ENCODE peak calls at places on chromosomes 1 and 21, in six cellular contexts. One of them, this sample, is unnamed.

GRCh38 chr1:157770442-157771043 is 6.4 kb downstream of the FCRL2 start:
- DNase-seq in transverse colon: no peak
- DNase-seq in IMR-90: peak; percentile 1
- DNase-seq in Panc1: no peak
- DNase-seq in AG04450: no peak
- DNase-seq in RWPE2: no peak
- DNase-seq in this sample: no peak

GRCh38 chr1:6523566-6523965 is 30.7 kb downstream of the NOL9 start:
- DNase-seq in RWPE2: no peak
- DNase-seq in transverse colon: no peak
- DNase-seq in AG04450: no peak
- DNase-seq in Panc1: no peak
- DNase-seq in IMR-90: peak; percentile 37
- DNase-seq in this sample: no peak

GRCh38 chr1:204418174-204419063 is 6.8 kb upstream of the PPP1R15B start:
- DNase-seq in Panc1: no peak
- DNase-seq in IMR-90: peak; percentile 66
- DNase-seq in RWPE2: no peak
- DNase-seq in AG04450: no peak
- DNase-seq in transverse colon: no peak
- DNase-seq in this sample: peak; percentile 40

GRCh38 chr1:221845650-221846371 is 103.9 kb upstream of the DUSP10 start:
- DNase-seq in IMR-90: peak; percentile 94
- DNase-seq in Panc1: no peak
- DNase-seq in AG04450: peak; percentile 36
- DNase-seq in RWPE2: peak; percentile 79
- DNase-seq in transverse colon: peak; percentile 19
- DNase-seq in this sample: peak; percentile 65

GRCh38 chr1:197683895-197684553 is 91.3 kb downstream of the DENND1B start:
- DNase-seq in transverse colon: no peak
- DNase-seq in RWPE2: no peak
- DNase-seq in Panc1: no peak
- DNase-seq in IMR-90: no peak
- DNase-seq in AG04450: no peak
- DNase-seq in this sample: no peak

GRCh38 chr1:8662380-8663072 is 154.9 kb downstream of the RERE start:
- DNase-seq in RWPE2: no peak
- DNase-seq in Panc1: no peak
- DNase-seq in AG04450: no peak
- DNase-seq in IMR-90: no peak
- DNase-seq in transverse colon: no peak
- DNase-seq in this sample: no peak

GRCh38 chr1:225469051-225469450 is 41.2 kb upstream of the LBR start:
- DNase-seq in RWPE2: no peak
- DNase-seq in AG04450: no peak
- DNase-seq in transverse colon: no peak
- DNase-seq in IMR-90: no peak
- DNase-seq in Panc1: no peak
- DNase-seq in this sample: no peak

GRCh38 chr1:178599745-178600144 is 86.8 kb downstream of the TEX35 start:
- DNase-seq in Panc1: no peak
- DNase-seq in transverse colon: no peak
- DNase-seq in IMR-90: no peak
- DNase-seq in RWPE2: no peak
- DNase-seq in AG04450: no peak
- DNase-seq in this sample: no peak

GRCh38 chr1:33321178-33321577 is 280 bp upstream of the A3GALT2 start:
- DNase-seq in AG04450: no peak
- DNase-seq in RWPE2: no peak
- DNase-seq in Panc1: no peak
- DNase-seq in IMR-90: no peak
- DNase-seq in transverse colon: no peak
- DNase-seq in this sample: no peak

GRCh38 chr1:240363315-240363714 is 248.6 kb downstream of the GREM2 start:
- DNase-seq in RWPE2: no peak
- DNase-seq in transverse colon: no peak
- DNase-seq in AG04450: no peak
- DNase-seq in IMR-90: no peak
- DNase-seq in Panc1: no peak
- DNase-seq in this sample: no peak

GRCh38 chr1:50023292-50024159 is at the start of gene AGBL4:
- DNase-seq in AG04450: no peak
- DNase-seq in RWPE2: no peak
- DNase-seq in transverse colon: peak; percentile 39
- DNase-seq in IMR-90: no peak
- DNase-seq in Panc1: no peak
- DNase-seq in this sample: no peak

GRCh38 chr1:8095584-8095983 is 69.5 kb upstream of the ERRFI1 start:
- DNase-seq in Panc1: no peak
- DNase-seq in AG04450: no peak
- DNase-seq in RWPE2: no peak
- DNase-seq in transverse colon: no peak
- DNase-seq in IMR-90: no peak
- DNase-seq in this sample: no peak

GRCh38 chr1:183281039-183281438 is 95.0 kb downstream of the LAMC2 start:
- DNase-seq in IMR-90: peak; percentile 49
- DNase-seq in transverse colon: peak; percentile 34
- DNase-seq in Panc1: no peak
- DNase-seq in RWPE2: no peak
- DNase-seq in AG04450: no peak
- DNase-seq in this sample: peak; percentile 92

GRCh38 chr1:240170245-240170644 is 78.6 kb downstream of the FMN2 start:
- DNase-seq in AG04450: no peak
- DNase-seq in transverse colon: no peak
- DNase-seq in Panc1: no peak
- DNase-seq in RWPE2: no peak
- DNase-seq in IMR-90: no peak
- DNase-seq in this sample: no peak

GRCh38 chr1:104987210-104987609 is 1237.5 kb downstream of the AMY1C start:
- DNase-seq in AG04450: no peak
- DNase-seq in IMR-90: no peak
- DNase-seq in transverse colon: no peak
- DNase-seq in RWPE2: no peak
- DNase-seq in Panc1: no peak
- DNase-seq in this sample: no peak

GRCh38 chr1:54384471-54384870 is 21.7 kb downstream of the SSBP3 start:
- DNase-seq in AG04450: no peak
- DNase-seq in transverse colon: no peak
- DNase-seq in IMR-90: no peak
- DNase-seq in RWPE2: no peak
- DNase-seq in Panc1: no peak
- DNase-seq in this sample: no peak

GRCh38 chr1:21624577-21625389 is 44.4 kb downstream of the RAP1GAP start:
- DNase-seq in transverse colon: no peak
- DNase-seq in IMR-90: no peak
- DNase-seq in RWPE2: no peak
- DNase-seq in AG04450: no peak
- DNase-seq in Panc1: no peak
- DNase-seq in this sample: no peak

GRCh38 chr1:25173809-25174320 is 58.4 kb downstream of the SYF2 start:
- DNase-seq in Panc1: no peak
- DNase-seq in IMR-90: no peak
- DNase-seq in RWPE2: no peak
- DNase-seq in transverse colon: no peak
- DNase-seq in AG04450: no peak
- DNase-seq in this sample: no peak

GRCh38 chr1:229199892-229200291 is 71.0 kb upstream of the RAB4A start:
- DNase-seq in Panc1: no peak
- DNase-seq in AG04450: no peak
- DNase-seq in transverse colon: peak; percentile 43
- DNase-seq in RWPE2: no peak
- DNase-seq in IMR-90: no peak
- DNase-seq in this sample: no peak

GRCh38 chr1:62288224-62288623 is 31.0 kb downstream of the KANK4 start:
- DNase-seq in IMR-90: no peak
- DNase-seq in transverse colon: no peak
- DNase-seq in RWPE2: no peak
- DNase-seq in Panc1: no peak
- DNase-seq in AG04450: no peak
- DNase-seq in this sample: no peak

GRCh38 chr1:30445449-30445848 is 277.9 kb downstream of the MATN1 start:
- DNase-seq in Panc1: no peak
- DNase-seq in transverse colon: no peak
- DNase-seq in AG04450: no peak
- DNase-seq in RWPE2: no peak
- DNase-seq in IMR-90: no peak
- DNase-seq in this sample: peak; percentile 44

GRCh38 chr1:48873944-48874343 is 97.3 kb upstream of the BEND5 start:
- DNase-seq in IMR-90: no peak
- DNase-seq in RWPE2: no peak
- DNase-seq in Panc1: no peak
- DNase-seq in transverse colon: no peak
- DNase-seq in AG04450: no peak
- DNase-seq in this sample: no peak

GRCh38 chr1:89310976-89311375 is 38.3 kb upstream of the GBP5 start:
- DNase-seq in AG04450: no peak
- DNase-seq in RWPE2: no peak
- DNase-seq in Panc1: no peak
- DNase-seq in IMR-90: no peak
- DNase-seq in transverse colon: no peak
- DNase-seq in this sample: no peak

GRCh38 chr1:93109578-93109977 is 30.5 kb downstream of the MTF2 start:
- DNase-seq in Panc1: no peak
- DNase-seq in transverse colon: no peak
- DNase-seq in IMR-90: no peak
- DNase-seq in AG04450: no peak
- DNase-seq in RWPE2: no peak
- DNase-seq in this sample: no peak

GRCh38 chr1:93108335-93108734 is 29.3 kb downstream of the MTF2 start:
- DNase-seq in IMR-90: no peak
- DNase-seq in transverse colon: no peak
- DNase-seq in Panc1: no peak
- DNase-seq in AG04450: no peak
- DNase-seq in RWPE2: no peak
- DNase-seq in this sample: no peak

GRCh38 chr1:93111561-93111960 is 32.5 kb downstream of the MTF2 start:
- DNase-seq in IMR-90: peak; percentile 15
- DNase-seq in AG04450: no peak
- DNase-seq in RWPE2: no peak
- DNase-seq in Panc1: no peak
- DNase-seq in transverse colon: no peak
- DNase-seq in this sample: no peak

GRCh38 chr1:93111065-93111464 is 32.0 kb downstream of the MTF2 start:
- DNase-seq in IMR-90: no peak
- DNase-seq in AG04450: no peak
- DNase-seq in Panc1: no peak
- DNase-seq in transverse colon: no peak
- DNase-seq in RWPE2: no peak
- DNase-seq in this sample: no peak

GRCh38 chr1:93107395-93107794 is 28.3 kb downstream of the MTF2 start:
- DNase-seq in transverse colon: no peak
- DNase-seq in Panc1: no peak
- DNase-seq in AG04450: no peak
- DNase-seq in IMR-90: no peak
- DNase-seq in RWPE2: no peak
- DNase-seq in this sample: no peak
- H3K9me3 ChIP-seq in transverse colon: no peaks in the 10 kb centered on the region
- H3K9me3 ChIP-seq in Panc1: no peaks in the 10 kb centered on the region
- H3K9me3 ChIP-seq in AG04450: peaks cover 11% of the 10 kb centered on the region
- H3K9me3 ChIP-seq in IMR-90: no peaks in the 10 kb centered on the region
- H3K9me3 ChIP-seq in RWPE2: no peaks in the 10 kb centered on the region
- H3K9me3 ChIP-seq in this sample: no peaks in the 10 kb centered on the region

GRCh38 chr1:110583505-110583904 is 22.7 kb downstream of the KCNA2 start:
- DNase-seq in IMR-90: no peak
- DNase-seq in transverse colon: no peak
- DNase-seq in Panc1: no peak
- DNase-seq in RWPE2: no peak
- DNase-seq in AG04450: no peak
- DNase-seq in this sample: no peak
- H3K27me3 ChIP-seq in IMR-90: peaks cover 3% of the 10 kb centered on the region
- H3K27me3 ChIP-seq in transverse colon: no peaks in the 10 kb centered on the region
- H3K27me3 ChIP-seq in Panc1: peaks cover 2% of the 10 kb centered on the region
- H3K27me3 ChIP-seq in RWPE2: peaks cover 4% of the 10 kb centered on the region
- H3K27me3 ChIP-seq in AG04450: no peaks in the 10 kb centered on the region
- H3K27me3 ChIP-seq in this sample: no peaks in the 10 kb centered on the region

GRCh38 chr1:224238756-224239155 is 55.7 kb downstream of the DEGS1 start:
- DNase-seq in transverse colon: no peak
- DNase-seq in RWPE2: no peak
- DNase-seq in Panc1: no peak
- DNase-seq in AG04450: no peak
- DNase-seq in IMR-90: no peak
- DNase-seq in this sample: no peak

GRCh38 chr1:224235819-224236493 is 52.9 kb downstream of the DEGS1 start:
- DNase-seq in IMR-90: no peak
- DNase-seq in Panc1: no peak
- DNase-seq in AG04450: no peak
- DNase-seq in transverse colon: no peak
- DNase-seq in RWPE2: no peak
- DNase-seq in this sample: no peak

GRCh38 chr1:224234017-224234416 is 51.0 kb downstream of the DEGS1 start:
- DNase-seq in AG04450: no peak
- DNase-seq in Panc1: no peak
- DNase-seq in transverse colon: no peak
- DNase-seq in IMR-90: no peak
- DNase-seq in RWPE2: no peak
- DNase-seq in this sample: no peak

GRCh38 chr1:224237094-224237881 is 54.2 kb downstream of the DEGS1 start:
- DNase-seq in AG04450: no peak
- DNase-seq in transverse colon: no peak
- DNase-seq in Panc1: no peak
- DNase-seq in RWPE2: no peak
- DNase-seq in IMR-90: no peak
- DNase-seq in this sample: no peak

DNA sequence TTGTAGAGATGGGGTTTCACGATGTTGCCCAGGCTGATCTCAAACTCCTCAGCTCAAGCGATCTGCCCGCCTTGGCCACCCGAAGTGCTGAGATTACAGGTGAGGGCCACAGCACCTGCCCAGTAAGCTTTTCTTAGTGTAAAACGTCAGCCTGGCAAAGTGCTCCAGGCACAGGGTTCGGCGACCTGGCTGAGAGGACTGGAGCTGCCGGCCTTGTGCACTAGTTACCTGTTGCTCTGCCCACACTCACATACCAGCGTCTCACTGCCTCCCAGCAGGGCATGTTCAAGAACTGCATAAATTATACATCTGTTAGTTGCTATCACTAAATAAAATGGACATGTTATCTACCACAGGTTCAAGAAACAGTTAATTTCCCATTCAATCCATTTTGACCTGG is 55.2 kb downstream of the DEGS1 start:
- DNase-seq in AG04450: no peak
- DNase-seq in RWPE2: no peak
- DNase-seq in transverse colon: no peak
- DNase-seq in Panc1: no peak
- DNase-seq in IMR-90: no peak
- DNase-seq in this sample: no peak
- H3K27ac ChIP-seq in AG04450: no peak overlapping the region
- H3K27ac ChIP-seq in RWPE2: no peak overlapping the region
- H3K27ac ChIP-seq in transverse colon: no peak overlapping the region
- H3K27ac ChIP-seq in Panc1: no peak overlapping the region
- H3K27ac ChIP-seq in IMR-90: no peak overlapping the region
- H3K27ac ChIP-seq in this sample: no peak overlapping the region

DNA sequence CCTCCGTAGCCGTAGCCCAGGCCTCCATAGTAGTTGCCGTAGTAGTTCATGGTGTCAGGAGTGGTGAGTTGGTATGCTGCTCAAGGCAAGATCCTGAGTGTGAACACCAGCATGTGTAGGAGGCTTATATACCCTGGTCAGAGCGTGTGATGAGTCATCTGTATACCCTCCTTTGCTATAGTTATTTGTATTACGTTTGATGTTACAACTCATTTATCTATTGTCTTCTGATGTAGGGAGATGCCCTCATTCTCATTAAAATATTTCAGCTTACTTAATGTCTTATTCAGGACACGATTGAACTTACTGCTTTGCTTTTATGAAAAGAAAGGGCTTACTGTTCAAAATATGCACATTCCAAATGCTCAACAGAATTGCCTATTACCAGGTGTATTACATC is at the start of gene KRTAP19-5:
- DNase-seq in RWPE2: no peak
- DNase-seq in transverse colon: no peak
- DNase-seq in IMR-90: no peak
- DNase-seq in AG04450: no peak
- DNase-seq in Panc1: no peak
- DNase-seq in this sample: no peak
- H3K9me3 ChIP-seq in RWPE2: no peaks in the 10 kb centered on the region
- H3K9me3 ChIP-seq in transverse colon: no peaks in the 10 kb centered on the region
- H3K9me3 ChIP-seq in IMR-90: peaks cover 3% of the 10 kb centered on the region
- H3K9me3 ChIP-seq in AG04450: peaks cover 15% of the 10 kb centered on the region
- H3K9me3 ChIP-seq in Panc1: no peaks in the 10 kb centered on the region
- H3K9me3 ChIP-seq in this sample: no peaks in the 10 kb centered on the region

This sample was measured in right atrium auricular region.